ENCODE peak calls at places on chromosomes 5 and 9, in eight cellular contexts. J is GM12878, C is fibroblast of lung, T is PC-3, N is neural progenitor cell, H is mammary epithelial cell, K is GM23338, Y is GM23248. I is an unnamed sample.

GRCh38 chr9:136799079-136799853 is 3.1 kb downstream of the CCDC183 start:
- DNase-seq in J (no peak), C (no peak), T (peak; percentile 48), N (peak; percentile 52), H (no peak), K (peak; percentile 64), Y (peak; percentile 16), I (no peak)

GRCh38 chr5:40834391-40834848 is 602 bp downstream of the RPL37 start:
- DNase-seq in J (no peak), C (peak; percentile 43), T (no peak), N (peak; percentile 31), H (no peak), K (no peak), Y (peak; percentile 69), I (no peak)

GRCh38 chr5:143433680-143434079 is 30.2 kb upstream of the NR3C1 start:
- DNase-seq in J (no peak), C (no peak), T (no peak), N (no peak), H (no peak), K (no peak), Y (no peak), I (no peak)

GRCh38 chr9:35920004-35920658 is 10.8 kb downstream of the SPAAR start:
- DNase-seq in J (no peak), C (peak; percentile 41), T (no peak), N (no peak), H (no peak), K (no peak), Y (peak; percentile 54), I (no peak)

GRCh38 chr9:80649001-80649420 is 1040.3 kb downstream of the TLE1 start:
- DNase-seq in J (no peak), C (peak; percentile 97), T (peak; percentile 48), N (no peak), H (peak; percentile 35), K (peak; percentile 5), Y (peak; percentile 24), I (no peak)

GRCh38 chr5:369151-369939 is 47.8 kb downstream of the AHRR start:
- DNase-seq in J (peak; percentile 40), C (peak; percentile 38), T (no peak), N (no peak), H (no peak), K (no peak), Y (no peak), I (no peak)

GRCh38 chr5:171116711-171117110 is 192.3 kb upstream of the TLX3 start:
- DNase-seq in J (no peak), C (no peak), T (no peak), N (no peak), H (no peak), K (no peak), Y (no peak), I (no peak)

GRCh38 chr5:147551677-147552076 is 41.8 kb upstream of the DPYSL3 start:
- DNase-seq in J (no peak), C (peak; percentile 43), T (no peak), N (no peak), H (no peak), K (no peak), Y (no peak), I (no peak)

GRCh38 chr5:59356813-59357381 is 536.6 kb downstream of the PDE4D start:
- DNase-seq in J (no peak), C (no peak), T (no peak), N (peak; percentile 70), H (no peak), K (peak; percentile 78), Y (no peak), I (no peak)

GRCh38 chr9:99134893-99135341 is 30.0 kb downstream of the TGFBR1 start:
- DNase-seq in J (peak; percentile 36), C (peak; percentile 85), T (no peak), N (no peak), H (peak; percentile 50), K (no peak), Y (peak; percentile 77), I (no peak)

GRCh38 chr5:120604898-120605297 is 140.8 kb downstream of the PRR16 start:
- DNase-seq in J (no peak), C (peak; percentile 99), T (peak; percentile 92), N (no peak), H (peak; percentile 86), K (no peak), Y (peak; percentile 94), I (peak; percentile 32)

GRCh38 chr9:35048521-35048920 is 23.9 kb downstream of the VCP start:
- DNase-seq in J (no peak), C (peak; percentile 50), T (no peak), N (no peak), H (no peak), K (no peak), Y (no peak), I (no peak)

GRCh38 chr9:99105152-99106043 is 485 bp downstream of the TGFBR1 start:
- DNase-seq in J (no peak), C (peak; percentile 82), T (peak; percentile 50), N (peak; percentile 85), H (peak; percentile 83), K (peak; percentile 62), Y (peak; percentile 91), I (no peak)

GRCh38 chr9:70530716-70531115 is 116.3 kb upstream of the KLF9 start:
- DNase-seq in J (no peak), C (no peak), T (no peak), N (no peak), H (no peak), K (no peak), Y (no peak), I (no peak)

GRCh38 chr5:7793861-7794260 is 57.1 kb downstream of the CFAP90 start:
- DNase-seq in J (no peak), C (no peak), T (no peak), N (no peak), H (no peak), K (no peak), Y (no peak), I (no peak)

GRCh38 chr5:170741801-170742200 is 41.7 kb upstream of the GABRP start:
- DNase-seq in J (no peak), C (no peak), T (no peak), N (no peak), H (no peak), K (no peak), Y (no peak), I (no peak)

GRCh38 chr5:168712280-168712924 is 133.2 kb upstream of the PANK3 start:
- DNase-seq in J (no peak), C (peak; percentile 99), T (peak; percentile 90), N (no peak), H (peak; percentile 84), K (peak; percentile 31), Y (peak; percentile 99), I (peak; percentile 94)

GRCh38 chr5:8568858-8569257 is 699.9 kb downstream of the MTRR start:
- DNase-seq in J (no peak), C (no peak), T (peak; percentile 30), N (no peak), H (no peak), K (no peak), Y (no peak), I (no peak)

GRCh38 chr9:97740848-97741821 is 44.0 kb upstream of the XPA start:
- DNase-seq in J (no peak), C (peak; percentile 68), T (no peak), N (peak; percentile 92), H (peak; percentile 66), K (peak; percentile 89), Y (peak; percentile 81), I (no peak)

GRCh38 chr5:21236104-21236503 is 1248.1 kb upstream of the CDH18 start:
- DNase-seq in J (no peak), C (peak; percentile 2), T (peak; percentile 71), N (no peak), H (peak; percentile 51), K (no peak), Y (no peak), I (no peak)

GRCh38 chr5:65334077-65334476 is 147.6 kb downstream of the ADAMTS6 start:
- DNase-seq in J (no peak), C (peak; percentile 50), T (no peak), N (no peak), H (peak; percentile 56), K (peak; percentile 11), Y (no peak), I (peak; percentile 11)

GRCh38 chr5:177338251-177339106 is 13.0 kb downstream of the LMAN2 start:
- DNase-seq in J (no peak), C (no peak), T (no peak), N (no peak), H (no peak), K (no peak), Y (no peak), I (no peak)
- H3K27ac ChIP-seq in J (no peak overlapping the region), C (no peak overlapping the region), T (no peak overlapping the region), N (no peak overlapping the region), H (no peak overlapping the region), K (no peak overlapping the region), Y (no peak overlapping the region), I (no peak overlapping the region)

DNA sequence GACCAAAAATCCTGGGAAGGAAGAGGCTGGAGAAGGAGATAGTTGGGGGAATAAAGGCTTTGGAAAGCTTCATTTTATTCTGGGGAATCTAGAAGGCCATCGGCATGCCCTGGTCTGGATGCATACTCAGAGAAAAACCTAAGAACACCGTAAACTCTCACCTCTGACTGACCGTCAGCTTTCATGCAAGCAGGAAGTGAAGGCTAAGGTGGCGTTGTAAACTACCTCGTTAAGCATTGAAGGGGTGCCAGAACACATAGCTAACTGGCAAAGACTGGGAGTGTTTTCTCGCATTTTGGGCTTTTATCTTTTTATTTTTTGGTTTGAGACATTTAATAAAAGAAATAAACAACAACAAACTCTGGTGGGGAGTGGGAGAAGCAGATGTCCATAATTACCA is 2.6 kb upstream of the SLC38A9 start:
- DNase-seq in J (no peak), C (no peak), T (no peak), N (no peak), H (no peak), K (no peak), Y (no peak), I (no peak)
- TF ChIP-seq EZH2 in J (no peak), C (no peak), T (no peak), N (no peak), H (no peak), K (no peak), Y (no peak), I (no peak)

GRCh38 chr9:81798606-81799005 is 109.3 kb upstream of the TLE1 start:
- DNase-seq in J (no peak), C (peak; percentile 37), T (no peak), N (no peak), H (no peak), K (no peak), Y (no peak), I (no peak)
- H4K20me1 ChIP-seq in J (no peaks in the 10 kb centered on the region), C (no peaks in the 10 kb centered on the region), T (no peaks in the 10 kb centered on the region), N (no peaks in the 10 kb centered on the region), H (no peaks in the 10 kb centered on the region), K (no peaks in the 10 kb centered on the region), Y (no peaks in the 10 kb centered on the region), I (no peaks in the 10 kb centered on the region)

DNA sequence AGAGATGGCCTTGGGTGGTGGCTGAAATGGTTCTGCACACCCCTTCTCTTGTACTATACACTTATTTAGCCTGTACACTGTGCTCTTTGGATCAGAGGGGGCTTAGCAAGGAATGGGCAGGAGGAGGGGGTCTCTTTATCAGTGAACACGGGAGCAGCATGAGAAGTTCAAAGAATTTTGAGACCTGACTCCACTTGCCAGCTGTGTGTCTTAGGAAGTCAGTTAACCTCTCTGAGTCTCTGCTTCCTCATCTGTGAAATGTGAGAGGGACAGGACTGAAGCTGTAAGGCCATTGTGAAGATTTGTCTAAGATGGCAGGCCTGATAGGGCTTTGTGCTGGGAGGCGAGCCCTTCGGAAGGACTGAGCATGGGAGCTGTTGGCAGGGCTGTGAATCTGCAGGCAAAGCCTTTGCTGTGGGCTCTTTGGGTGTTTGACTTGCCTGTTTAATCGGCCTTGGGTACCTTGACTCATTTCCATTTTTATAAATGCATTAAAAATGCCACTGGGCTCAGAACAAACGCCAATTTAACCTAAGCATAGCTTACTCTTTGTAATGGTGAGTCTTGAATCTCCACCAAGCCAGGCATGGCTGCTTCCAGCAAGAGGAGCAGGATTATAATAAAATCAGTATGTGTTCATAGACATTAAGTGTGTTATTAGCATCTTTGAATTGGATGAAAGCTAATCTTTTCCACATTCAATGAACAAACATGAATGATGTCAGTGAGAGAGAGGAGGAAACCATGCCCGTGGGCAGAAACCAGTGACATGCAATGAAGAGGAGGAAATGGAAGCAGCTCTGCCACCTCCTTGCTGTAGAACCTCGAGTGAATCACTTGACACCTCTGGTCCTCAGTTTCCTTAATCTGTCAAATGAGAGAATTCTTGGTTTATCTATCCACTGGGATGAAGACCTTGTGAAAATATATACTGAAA is 89.4 kb downstream of the MACROH2A1 start:
- DNase-seq in J (no peak), C (no peak), T (peak; percentile 46), N (no peak), H (no peak), K (no peak), Y (peak; percentile 59), I (no peak)
- H3K27ac ChIP-seq in J (no peak overlapping the region), C (peak overlapping the region; percentile 40), T (peak overlapping the region; percentile 93), N (no peak overlapping the region), H (no peak overlapping the region), K (no peak overlapping the region), Y (no peak overlapping the region), I (no peak overlapping the region)

I was measured in keratinocyte.